ENCODE peak calls at places on chromosomes 6 and 20, in six cellular contexts. E is left ventricle myocardium inferior, G is GM03348, M is mesendoderm, C is nephron progenitor cell, B is NCI-H510A treated with DMSO at 0.1 percent for 48 hours. A is an unnamed sample.

GRCh38 chr6:140311146-140311545 is 936.7 kb upstream of the CITED2 start:
- DNase-seq in E (no peak), C (no peak), B (no peak), G (peak; percentile 16), M (no peak), A (no peak)

GRCh38 chr20:36773123-36773547 is 428 bp downstream of the DSN1 start:
- DNase-seq in G (no peak), B (no peak), M (no peak), C (no peak), E (no peak), A (no peak)

GRCh38 chr6:89032599-89032998 is 48.0 kb upstream of the PNRC1 start:
- DNase-seq in E (no peak), M (no peak), C (no peak), B (no peak), G (no peak), A (no peak)

GRCh38 chr6:3390698-3391097 is 66.2 kb downstream of the SLC22A23 start:
- DNase-seq in B (no peak), E (peak; percentile 71), G (peak; percentile 86), C (no peak), M (no peak), A (no peak)

GRCh38 chr20:64196831-64197418 is 32.7 kb downstream of the MYT1 start:
- DNase-seq in E (no peak), B (no peak), M (no peak), C (no peak), G (no peak), A (no peak)

GRCh38 chr20:63532449-63532971 is 4.7 kb downstream of the PTK6 start:
- DNase-seq in C (no peak), G (no peak), M (no peak), E (no peak), B (no peak), A (peak; percentile 51)

GRCh38 chr6:55388161-55388560 is 60.9 kb downstream of the GFRAL start:
- DNase-seq in C (no peak), E (no peak), M (no peak), B (no peak), G (no peak), A (peak; percentile 67)

GRCh38 chr20:32752021-32752457 is 8.8 kb upstream of the COMMD7 start:
- DNase-seq in M (no peak), E (no peak), B (no peak), C (no peak), G (no peak), A (no peak)

GRCh38 chr20:53943522-53944291 is 126.7 kb downstream of the BCAS1 start:
- DNase-seq in G (peak; percentile 63), E (no peak), B (no peak), C (no peak), M (no peak), A (no peak)

GRCh38 chr20:4134355-4134834 is 119.0 kb upstream of the RNF24 start:
- DNase-seq in E (no peak), G (no peak), C (no peak), M (no peak), B (no peak), A (no peak)

GRCh38 chr6:142303191-142303564 is 1.4 kb downstream of the ADGRG6 start:
- DNase-seq in C (no peak), M (no peak), G (no peak), E (no peak), B (no peak), A (no peak)

GRCh38 chr20:46088409-46089075 is 1.2 kb downstream of the NCOA5 start:
- DNase-seq in M (no peak), B (no peak), G (peak; percentile 23), E (no peak), C (no peak), A (no peak)

GRCh38 chr6:134093007-134093573 is 40.7 kb upstream of the SLC2A12 start:
- DNase-seq in B (no peak), E (no peak), C (no peak), G (no peak), M (no peak), A (no peak)

GRCh38 chr20:32777177-32777956 is 15.2 kb downstream of the DNMT3B start:
- DNase-seq in E (no peak), M (no peak), B (no peak), C (no peak), G (no peak), A (no peak)

GRCh38 chr6:154111025-154111424 is 72.0 kb downstream of the OPRM1 start:
- DNase-seq in E (no peak), B (no peak), M (no peak), C (no peak), G (no peak), A (no peak)